ENCODE peak calls at places on chromosome X, in ten cellular contexts. N is WTC11, S is K562, X is A549, H is NB4, U is GM12878, G is SK-N-SH, B is HepG2, J is H1, L is endothelial cell of umbilical vein. R is an unnamed sample.

GRCh38 chrX:133868687-133869086 is 116.7 kb downstream of the GPC3 start:
- DNase-seq in U (no peak), S (no peak), H (no peak), J (no peak), B (no peak), L (no peak), X (no peak), G (peak; percentile 11), N (no peak), R (no peak)

GRCh38 chrX:71420686-71421085 is 54.5 kb downstream of the TAF1 start:
- DNase-seq in G (peak; percentile 20), U (no peak), L (no peak), N (peak; percentile 30), S (no peak), X (no peak), H (no peak), J (peak; percentile 46), B (no peak), R (no peak)

GRCh38 chrX:154696328-154697045 is 43.1 kb upstream of the CTAG2 start:
- DNase-seq in J (no peak), N (no peak), S (no peak), B (no peak), G (no peak), X (peak; percentile 13), U (no peak), L (peak; percentile 3), H (peak; percentile 50), R (no peak)

GRCh38 chrX:39580043-39580442 is 517.7 kb downstream of the BCOR start:
- DNase-seq in B (no peak), X (no peak), H (no peak), L (no peak), N (no peak), J (no peak), S (no peak), U (no peak), G (no peak), R (no peak)

GRCh38 chrX:72568406-72569092 is 4.1 kb downstream of the HDAC8 start:
- DNase-seq in H (no peak), N (no peak), B (no peak), G (no peak), U (no peak), J (no peak), S (no peak), X (no peak), L (peak; percentile 64), R (no peak)

GRCh38 chrX:6052111-6052745 is 176.4 kb downstream of the NLGN4X start:
- DNase-seq in S (no peak), H (no peak), J (no peak), X (no peak), B (no peak), G (peak; percentile 48), U (no peak), N (no peak), L (no peak), R (no peak)

GRCh38 chrX:110671068-110671803 is 124.4 kb downstream of the CHRDL1 start:
- DNase-seq in B (no peak), J (no peak), U (peak; percentile 8), X (no peak), L (no peak), H (peak; percentile 17), S (no peak), G (no peak), N (no peak), R (no peak)

GRCh38 chrX:39258331-39258730 is 457.1 kb downstream of the MID1IP1 start:
- DNase-seq in G (no peak), U (no peak), H (no peak), B (no peak), X (no peak), N (no peak), J (no peak), S (peak; percentile 5), L (no peak), R (no peak)

GRCh38 chrX:136529795-136530194 is 2.2 kb upstream of the VGLL1 start:
- DNase-seq in X (no peak), U (no peak), S (peak; percentile 6), L (no peak), N (peak; percentile 10), B (no peak), H (no peak), J (no peak), G (no peak), R (no peak)

GRCh38 chrX:123749643-123750042 is 16.8 kb upstream of the THOC2 start:
- DNase-seq in J (no peak), U (no peak), S (no peak), B (no peak), X (no peak), L (no peak), N (no peak), H (no peak), G (no peak), R (no peak)

GRCh38 chrX:153463031-153463430 is 7.3 kb downstream of the HAUS7 start:
- DNase-seq in S (no peak), H (no peak), J (no peak), N (no peak), B (no peak), L (no peak), G (no peak), U (no peak), X (no peak), R (no peak)
- TF ChIP-seq MAX in S (no peak), H (no peak), J (no peak), N (no peak), B (no peak), L (no peak), G (no peak), U (no peak), X (no peak), R (no peak)

DNA sequence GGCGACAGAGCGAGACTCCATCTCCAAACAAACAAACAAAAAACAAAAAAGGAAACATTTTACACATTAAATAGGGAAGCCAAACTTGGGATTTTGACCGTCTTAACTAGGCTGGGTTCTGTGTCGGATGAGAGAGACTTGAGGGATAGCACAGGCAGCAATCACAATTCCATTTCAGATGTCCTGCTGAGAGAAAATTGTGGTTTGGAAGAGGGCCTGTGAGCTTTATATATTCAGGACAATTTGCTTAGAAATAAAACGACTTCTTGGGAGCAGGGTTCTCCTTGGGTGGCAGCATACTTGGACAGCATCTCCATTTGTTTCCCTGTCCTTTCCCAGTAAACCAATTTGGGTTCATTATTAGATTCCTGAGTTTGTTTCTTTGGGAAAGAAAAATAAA is 80.7 kb upstream of the EGFL6 start:
- DNase-seq in H (no peak), L (no peak), N (no peak), B (no peak), S (no peak), J (no peak), U (no peak), X (no peak), G (no peak), R (no peak)
- TF ChIP-seq MAX in H (no peak), L (no peak), N (no peak), B (no peak), S (no peak), J (no peak), U (no peak), X (no peak), G (no peak), R (no peak)

GRCh38 chrX:129123795-129124194 is 399.5 kb downstream of the SMARCA1 start:
- DNase-seq in U (no peak), B (peak; percentile 82), J (no peak), G (no peak), X (no peak), H (no peak), N (no peak), S (no peak), L (no peak), R (no peak)
- TF ChIP-seq MAX in U (no peak), B (peak; percentile 23), J (no peak), G (no peak), X (no peak), H (no peak), N (no peak), S (no peak), L (no peak), R (no peak)

GRCh38 chrX:20397587-20397986 is 130.9 kb upstream of the RPS6KA3 start:
- DNase-seq in S (no peak), H (no peak), X (no peak), N (no peak), G (no peak), J (no peak), L (no peak), U (no peak), B (peak; percentile 73), R (no peak)
- TF ChIP-seq MAX in S (no peak), H (no peak), X (no peak), N (no peak), G (no peak), J (no peak), L (no peak), U (no peak), B (no peak), R (no peak)

DNA sequence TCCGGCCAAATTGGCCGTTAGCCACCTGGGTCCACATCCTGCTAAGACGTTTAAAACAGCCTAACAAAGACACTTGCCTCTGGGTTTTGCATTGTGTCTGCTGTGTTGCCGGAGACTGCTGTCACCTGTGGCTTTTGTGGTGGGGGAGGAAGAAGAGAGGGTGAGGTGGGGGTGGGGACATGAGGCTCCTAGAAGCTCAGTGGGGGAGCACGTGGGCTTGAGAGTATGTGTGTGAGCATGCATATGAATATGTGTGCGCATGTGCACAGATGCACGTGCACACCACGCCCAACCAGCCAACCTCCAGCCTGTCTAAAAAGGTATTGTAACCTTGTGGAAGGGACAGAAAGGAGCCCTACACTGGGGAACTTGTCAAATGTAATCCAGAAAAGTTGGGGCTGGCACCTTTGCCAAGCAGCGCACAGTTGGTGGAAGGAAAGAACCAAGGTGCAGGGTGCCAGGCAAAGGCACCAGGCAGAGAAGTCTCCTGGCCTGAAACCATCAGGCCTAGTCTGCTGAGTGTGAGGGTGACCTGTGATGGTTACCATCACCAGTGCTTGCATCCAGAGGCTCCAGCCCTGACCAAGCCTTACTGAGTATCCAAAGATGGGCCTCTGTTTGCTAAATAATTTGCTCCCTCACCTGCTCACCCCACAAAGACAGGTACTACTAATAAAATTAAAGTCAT is 10.1 kb upstream of the SASH3 start:
- DNase-seq in U (peak; percentile 73), J (no peak), N (no peak), L (no peak), G (no peak), X (no peak), B (no peak), S (no peak), H (peak; percentile 92), R (no peak)
- TF ChIP-seq MAX in U (peak; percentile 93), J (no peak), N (no peak), L (no peak), G (no peak), X (no peak), B (no peak), S (no peak), H (peak; percentile 99), R (no peak)

DNA sequence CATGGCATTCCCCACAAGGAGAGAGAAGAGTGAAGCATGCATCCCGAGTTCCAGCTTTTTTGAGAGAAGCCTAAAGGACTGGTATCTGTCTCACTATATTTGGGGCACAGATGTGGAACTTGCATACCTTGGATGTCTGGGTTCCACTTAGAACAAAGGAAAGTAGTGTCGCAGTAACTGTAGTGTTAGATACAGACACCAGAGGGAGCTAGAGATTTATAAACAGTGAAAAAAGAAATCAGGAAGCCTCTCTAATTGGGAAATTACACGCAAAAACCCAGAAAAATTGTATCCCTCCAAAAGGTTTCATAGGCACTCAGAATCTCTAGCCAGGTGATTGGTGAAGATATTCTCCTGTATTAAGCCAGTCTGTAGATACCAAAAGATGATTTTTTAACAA is 34.4 kb downstream of the AGTR2 start:
- DNase-seq in S (peak; percentile 8), X (peak; percentile 11), B (peak; percentile 1), J (no peak), U (no peak), L (peak; percentile 1), G (peak; percentile 5), H (peak; percentile 11), N (no peak), R (peak; percentile 7)
- TF ChIP-seq MAX in S (no peak), X (no peak), B (no peak), J (no peak), U (no peak), L (no peak), G (no peak), H (no peak), N (no peak), R (no peak)

R was measured in HCT116.